ENCODE peak calls at places on chromosomes 4 and X, in five cellular contexts. D is GM23338, W is right atrium auricular region, Y is H9, G is heart left ventricle. B is an unnamed sample.

GRCh38 chrX:646228-646495 is 15.6 kb downstream of the SHOX start:
- DNase-seq in G (no peak), Y (no peak), W (no peak), D (no peak), B (no peak)

GRCh38 chr4:98661356-98662054 is 3.1 kb upstream of the TSPAN5 start:
- DNase-seq in W (no peak), Y (no peak), G (no peak), D (peak; percentile 48), B (no peak)

GRCh38 chr4:5368426-5368825 is 317.1 kb downstream of the STK32B start:
- DNase-seq in W (no peak), D (no peak), G (no peak), Y (no peak), B (no peak)

GRCh38 chrX:20517565-20517964 is 250.9 kb upstream of the RPS6KA3 start:
- DNase-seq in W (no peak), D (no peak), G (no peak), Y (no peak), B (no peak)

GRCh38 chr4:48105230-48105629 is 28.8 kb downstream of the TXK start:
- DNase-seq in W (no peak), D (no peak), Y (no peak), G (no peak), B (no peak)

GRCh38 chr4:53100801-53101581 is 238.9 kb downstream of the RASL11B start:
- DNase-seq in D (no peak), Y (no peak), G (no peak), W (no peak), B (no peak)

GRCh38 chr4:78629991-78630541 is 78.5 kb downstream of the ANXA3 start:
- DNase-seq in W (no peak), G (no peak), D (no peak), Y (no peak), B (no peak)

GRCh38 chr4:43425206-43425605 is 532.7 kb downstream of the GRXCR1 start:
- DNase-seq in D (no peak), Y (no peak), W (no peak), G (no peak), B (no peak)

GRCh38 chr4:112203593-112203992 is 28.0 kb upstream of the AP1AR start:
- DNase-seq in W (no peak), G (no peak), Y (no peak), D (no peak), B (no peak)

GRCh38 chr4:76952071-76952470 is 2.5 kb downstream of the SEPTIN11 start:
- DNase-seq in Y (no peak), W (no peak), G (no peak), D (no peak), B (no peak)
- H3K27ac ChIP-seq in Y (no peak overlapping the region), W (no peak overlapping the region), G (no peak overlapping the region), D (no peak overlapping the region), B (no peak overlapping the region)

DNA sequence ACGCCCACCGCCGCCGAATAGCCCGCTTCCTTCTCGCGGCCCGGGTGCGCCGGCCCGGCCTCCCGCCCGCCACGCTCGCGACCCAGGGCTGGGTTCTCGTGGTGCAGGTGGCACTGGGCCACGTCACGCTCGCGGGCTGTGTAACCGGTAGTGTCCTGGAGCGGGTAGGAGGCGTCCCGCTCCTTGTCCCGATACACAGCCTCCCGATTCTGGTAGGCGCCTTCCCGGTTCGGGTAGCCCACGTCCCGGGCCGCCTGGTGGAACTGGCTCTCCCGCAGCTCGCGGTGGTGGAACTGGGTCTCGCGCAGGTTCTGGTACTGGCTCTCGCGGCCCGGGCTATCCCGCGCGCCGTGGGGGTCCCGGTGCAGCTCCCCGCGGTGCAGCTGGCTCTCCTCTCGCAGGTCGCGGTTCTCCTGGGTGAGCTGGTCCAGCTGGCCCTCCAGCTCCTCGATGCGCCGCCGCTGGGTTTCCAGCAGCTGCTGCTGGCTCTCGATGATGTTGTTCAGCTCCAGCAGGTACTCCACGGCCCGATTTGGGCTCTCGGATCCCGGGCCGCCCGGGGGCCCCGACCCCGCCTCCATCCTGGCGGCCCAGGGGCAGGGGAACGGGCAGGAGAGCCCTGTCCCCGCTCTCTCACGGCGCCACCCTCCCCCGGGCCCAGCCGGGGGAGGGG is 39.3 kb upstream of the IQSEC2 start:
- DNase-seq in W (no peak), Y (no peak), D (peak; percentile 15), G (no peak), B (no peak)
- TF ChIP-seq CTCF in W (no peak), Y (no peak), D (no peak), G (no peak), B (no peak)

GRCh38 chrX:18674417-18674787 is 2.5 kb upstream of the RS1 start:
- DNase-seq in Y (peak; percentile 46), G (peak; percentile 32), D (peak; percentile 59), W (peak; percentile 61), B (no peak)
- H3K27ac ChIP-seq in Y (no peak overlapping the region), G (peak overlapping the region; percentile 92), D (no peak overlapping the region), W (peak overlapping the region; percentile 89), B (no peak overlapping the region)

GRCh38 chrX:115553171-115553570 is 7.8 kb upstream of the PLS3 start:
- DNase-seq in D (peak; percentile 17), G (no peak), Y (no peak), W (no peak), B (no peak)

GRCh38 chrX:115549008-115549407 is 12.0 kb upstream of the PLS3 start:
- DNase-seq in W (no peak), D (no peak), Y (no peak), G (no peak), B (no peak)

GRCh38 chrX:115547448-115547847 is 13.5 kb upstream of the PLS3 start:
- DNase-seq in Y (peak; percentile 44), G (no peak), D (peak; percentile 45), W (no peak), B (no peak)
- TF ChIP-seq CTCF in Y (peak; percentile 66), G (no peak), D (peak; percentile 41), W (no peak), B (no peak)

GRCh38 chrX:12985336-12985735 is 10.4 kb downstream of the TMSB4X start:
- DNase-seq in W (no peak), D (no peak), G (no peak), Y (no peak), B (no peak)
- H3K27ac ChIP-seq in W (no peak overlapping the region), D (no peak overlapping the region), G (peak overlapping the region; percentile 56), Y (no peak overlapping the region), B (no peak overlapping the region)

DNA sequence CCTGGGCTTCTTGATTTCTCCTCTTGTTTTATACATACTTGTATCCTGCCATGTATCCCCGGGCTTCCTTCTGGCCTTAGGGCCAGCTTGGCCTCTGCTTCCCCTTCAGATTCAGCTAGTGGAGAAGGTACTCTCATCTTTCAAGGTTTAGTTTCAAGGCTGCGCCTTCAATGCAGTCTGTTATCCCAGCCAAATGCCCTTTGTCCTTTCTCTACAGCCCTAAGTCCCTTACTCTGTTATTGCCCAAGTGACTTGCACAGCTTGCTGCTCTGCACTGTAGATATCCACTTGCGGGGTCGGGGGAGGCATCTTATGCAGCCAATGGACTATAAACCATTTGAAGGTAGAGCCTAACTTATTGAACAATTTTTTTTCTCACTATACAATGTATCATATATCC is 357.5 kb downstream of the PPP1R2C start:
- DNase-seq in G (no peak), W (no peak), Y (no peak), D (no peak), B (no peak)
- TF ChIP-seq CTCF in G (no peak), W (no peak), Y (no peak), D (no peak), B (no peak)

GRCh38 chr4:38870098-38870850 is 2.7 kb downstream of the FAM114A1 start:
- DNase-seq in W (no peak), G (no peak), Y (no peak), D (no peak), B (no peak)
- H3K27ac ChIP-seq in W (no peak overlapping the region), G (no peak overlapping the region), Y (no peak overlapping the region), D (no peak overlapping the region), B (no peak overlapping the region)

B was measured in kidney.